ENCODE peak calls at places on chromosomes 3 and 15, in ten cellular contexts. P is psoas muscle; G is upper lobe of left lung; U is neural progenitor cell; Q is cardiac muscle cell; L is small intestine; N is CD8-positive, alpha-beta memory T cell; O is pancreas; R is upper lobe of right lung; T is right lobe of liver. B is an unnamed sample.
A peak's percentile ranks its signal among the peaks of the same experiment; 100 is the strongest.

GRCh38 chr3:136919799-136920580 is 37.8 kb upstream of the IL20RB start:
- DNase-seq in P (no peak), R (no peak), N (no peak), Q (no peak), O (no peak), G (no peak), L (peak; percentile 52), T (no peak), U (no peak), B (no peak)

GRCh38 chr3:167882057-167882667 is 146.6 kb downstream of the SERPINI1 start:
- DNase-seq in L (peak; percentile 37), N (no peak), T (no peak), G (no peak), P (no peak), R (no peak), O (no peak), Q (peak; percentile 59), U (peak; percentile 51), B (no peak)

GRCh38 chr15:90142216-90143175 is 40.2 kb upstream of the IDH2 start:
- DNase-seq in U (no peak), R (no peak), L (no peak), N (peak; percentile 71), G (peak; percentile 70), T (no peak), Q (no peak), O (no peak), P (no peak), B (no peak)

GRCh38 chr3:62876064-62876463 is 848 bp upstream of the CADPS start:
- DNase-seq in P (no peak), N (no peak), U (peak; percentile 94), G (no peak), O (peak; percentile 68), L (peak; percentile 75), R (peak; percentile 67), T (peak; percentile 34), Q (peak; percentile 94), B (no peak)

GRCh38 chr15:75024102-75024636 is 779 bp downstream of the PPCDC start:
- DNase-seq in O (no peak), R (no peak), T (no peak), Q (peak; percentile 17), U (peak; percentile 15), L (no peak), G (no peak), P (no peak), N (no peak), B (no peak)

GRCh38 chr3:127751163-127751621 is 71.1 kb downstream of the MGLL start:
- DNase-seq in U (no peak), Q (no peak), O (no peak), N (no peak), L (peak; percentile 64), P (no peak), G (no peak), R (no peak), T (no peak), B (no peak)

GRCh38 chr3:170999737-171000242 is 26.7 kb downstream of the SLC2A2 start:
- DNase-seq in R (no peak), G (no peak), U (no peak), O (no peak), T (peak; percentile 33), Q (no peak), P (no peak), L (peak; percentile 98), N (no peak), B (no peak)

GRCh38 chr3:100317928-100318327 is 16.6 kb upstream of the NIT2 start:
- DNase-seq in O (no peak), N (no peak), R (no peak), P (no peak), Q (no peak), G (no peak), U (no peak), T (no peak), L (no peak), B (no peak)

GRCh38 chr15:44427756-44428724 is 611 bp downstream of the CTDSPL2 start:
- DNase-seq in G (no peak), O (no peak), Q (peak; percentile 77), L (peak; percentile 87), T (no peak), U (peak; percentile 86), N (no peak), R (no peak), P (no peak), B (no peak)

GRCh38 chr15:100934735-100935134 is 15.6 kb downstream of the LRRK1 start:
- DNase-seq in U (no peak), Q (no peak), R (no peak), L (no peak), T (no peak), O (no peak), P (no peak), G (no peak), N (no peak), B (no peak)

GRCh38 chr3:18635215-18635614 is 210.1 kb upstream of the SATB1 start:
- DNase-seq in T (no peak), L (no peak), O (no peak), R (no peak), N (no peak), P (no peak), Q (no peak), G (no peak), U (no peak), B (no peak)

GRCh38 chr15:70488002-70488605 is 275.3 kb downstream of the UACA start:
- DNase-seq in T (peak; percentile 69), P (peak; percentile 67), O (no peak), G (no peak), U (peak; percentile 74), N (peak; percentile 80), R (peak; percentile 84), L (peak; percentile 70), Q (peak; percentile 64), B (no peak)

GRCh38 chr3:174002543-174002942 is 605.0 kb downstream of the NLGN1 start:
- DNase-seq in T (no peak), U (no peak), Q (no peak), G (no peak), L (no peak), O (no peak), N (no peak), P (no peak), R (no peak), B (no peak)

GRCh38 chr3:139326707-139327106 is 17.1 kb upstream of the MRPS22 start:
- DNase-seq in N (no peak), Q (no peak), T (no peak), R (no peak), P (no peak), U (no peak), L (no peak), G (no peak), O (no peak), B (no peak)

GRCh38 chr3:11346416-11346815 is 74.2 kb downstream of the ATG7 start:
- DNase-seq in T (no peak), G (no peak), U (no peak), O (no peak), Q (no peak), N (no peak), L (no peak), P (no peak), R (no peak), B (no peak)

GRCh38 chr3:155549087-155549486 is 195.8 kb downstream of the PLCH1 start:
- DNase-seq in U (no peak), L (no peak), O (no peak), Q (no peak), G (no peak), R (no peak), T (no peak), P (no peak), N (no peak), B (no peak)

GRCh38 chr15:30922469-30923311 is 19.0 kb downstream of the FAN1 start:
- DNase-seq in L (no peak), O (no peak), Q (no peak), U (peak; percentile 89), N (no peak), P (no peak), R (no peak), T (no peak), G (peak; percentile 34), B (no peak)

GRCh38 chr3:52529376-52530333 is 4.0 kb downstream of the NT5DC2 start:
- DNase-seq in G (no peak), L (no peak), O (no peak), Q (no peak), N (no peak), P (no peak), T (peak; percentile 23), U (no peak), R (peak; percentile 54), B (no peak)

GRCh38 chr15:71313806-71314205 is 198.5 kb downstream of the THSD4 start:
- DNase-seq in T (no peak), G (no peak), P (no peak), O (no peak), U (peak; percentile 91), L (no peak), Q (no peak), R (no peak), N (no peak), B (no peak)

GRCh38 chr3:23740517-23741402 is 65.0 kb upstream of the UBE2E1 start:
- DNase-seq in N (peak; percentile 50), U (no peak), G (no peak), R (no peak), O (no peak), T (no peak), Q (no peak), P (no peak), L (peak; percentile 64), B (no peak)
- H3K4me3 ChIP-seq in N (no peak overlapping the region), U (no peak overlapping the region), G (peak overlapping the region; percentile 6), R (peak overlapping the region; percentile 9), O (no peak overlapping the region), T (no peak overlapping the region), Q (no peak overlapping the region), P (no peak overlapping the region), L (no peak overlapping the region), B (no peak overlapping the region)

GRCh38 chr3:194933465-194933864 is 247.8 kb downstream of the FAM43A start:
- DNase-seq in G (no peak), N (no peak), T (no peak), U (no peak), L (no peak), P (no peak), Q (no peak), O (no peak), R (no peak), B (peak; percentile 45)
- H3K27ac ChIP-seq in G (no peak overlapping the region), N (no peak overlapping the region), T (no peak overlapping the region), U (no peak overlapping the region), L (no peak overlapping the region), P (no peak overlapping the region), Q (no peak overlapping the region), O (no peak overlapping the region), R (no peak overlapping the region), B (no peak overlapping the region)

DNA sequence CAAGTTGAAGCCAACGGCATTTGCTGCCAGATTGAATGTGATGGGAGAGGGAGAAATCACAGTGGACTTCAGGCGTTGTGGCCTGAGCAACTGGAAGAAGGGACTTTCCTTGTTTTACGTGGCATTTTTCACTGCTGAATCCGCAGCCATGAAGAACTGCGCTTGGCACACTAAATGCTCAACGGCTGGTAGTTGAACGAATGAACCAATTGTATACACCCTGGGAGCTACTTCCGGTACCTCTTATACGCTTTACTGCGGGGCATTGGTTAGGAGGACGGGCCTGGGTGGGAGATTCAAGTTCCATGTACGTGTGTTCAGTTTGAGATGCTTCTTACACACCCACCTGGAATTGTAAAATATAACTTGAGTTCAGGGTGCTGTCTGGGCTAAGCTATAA is 5.2 kb downstream of the SYNM start:
- DNase-seq in G (no peak), L (no peak), T (no peak), U (no peak), O (no peak), R (no peak), N (no peak), P (no peak), Q (no peak), B (no peak)
- H3K4me3 ChIP-seq in G (no peak overlapping the region), L (no peak overlapping the region), T (no peak overlapping the region), U (no peak overlapping the region), O (no peak overlapping the region), R (no peak overlapping the region), N (no peak overlapping the region), P (peak overlapping the region; percentile 71), Q (no peak overlapping the region), B (peak overlapping the region; percentile 88)

GRCh38 chr3:9870978-9871377 is 9.1 kb downstream of the CIDEC start:
- DNase-seq in R (no peak), G (no peak), L (no peak), P (no peak), N (no peak), O (no peak), U (no peak), Q (no peak), T (no peak), B (no peak)
- H3K27ac ChIP-seq in R (no peak overlapping the region), G (no peak overlapping the region), L (no peak overlapping the region), P (no peak overlapping the region), N (no peak overlapping the region), O (no peak overlapping the region), U (no peak overlapping the region), Q (no peak overlapping the region), T (no peak overlapping the region), B (no peak overlapping the region)

B was measured in esophagus muscularis mucosa.